ENCODE peak calls at places on chromosomes 5 and 9, in six cellular contexts. G is CD8-positive, alpha-beta T cell; K is H54; P is kidney glomerular epithelial cell; D is caudate nucleus; T is RWPE1. V is an unnamed sample.

GRCh38 chr5:158123595-158123994 is 264.6 kb upstream of the CLINT1 start:
- DNase-seq in K (no peak), G (no peak), T (no peak), P (no peak), D (no peak), V (no peak)

GRCh38 chr5:18102733-18103132 is 468.5 kb downstream of the TAF11L14 start:
- DNase-seq in P (no peak), G (no peak), T (no peak), D (no peak), K (no peak), V (no peak)

GRCh38 chr9:119802621-119803020 is 433.4 kb upstream of the BRINP1 start:
- DNase-seq in G (no peak), K (no peak), T (no peak), D (peak), P (no peak), V (no peak)

GRCh38 chr5:129460951-129461815 is 1.1 kb downstream of the ADAMTS19 start:
- DNase-seq in P (no peak), D (peak), K (no peak), T (peak), G (no peak), V (no peak)

GRCh38 chr9:89453452-89453851 is 44.5 kb downstream of the SEMA4D start:
- DNase-seq in P (no peak), G (no peak), K (no peak), T (no peak), D (peak), V (no peak)

GRCh38 chr5:73182282-73182681 is 9.3 kb downstream of the TMEM174 start:
- DNase-seq in D (no peak), P (no peak), K (no peak), G (no peak), T (no peak), V (no peak)

GRCh38 chr9:119357697-119358096 is 11.5 kb downstream of the BRINP1 start:
- DNase-seq in G (no peak), P (no peak), K (no peak), D (no peak), T (no peak), V (no peak)

GRCh38 chr5:53360811-53361210 is 119.6 kb upstream of the FST start:
- DNase-seq in G (no peak), K (peak), P (peak), D (no peak), T (peak), V (no peak)

GRCh38 chr9:83299556-83299955 is 236.6 kb upstream of the RASEF start:
- DNase-seq in K (peak), D (no peak), P (peak), T (peak), G (no peak), V (no peak)

GRCh38 chr5:80930940-80931339 is 29.2 kb upstream of the RASGRF2 start:
- DNase-seq in G (no peak), K (no peak), T (no peak), P (no peak), D (no peak), V (no peak)